ENCODE peak calls at places on chromosomes 12 and 14, in six cellular contexts. M is IMR-90, I is neuronal stem cell, A is mesenchymal stem cell, Q is mesendoderm, Y is H9. G is an unnamed sample.

GRCh38 chr12:109890620-109891019 is 9.5 kb upstream of the TCHP start:
- DNase-seq in M (no peak), I (no peak), A (no peak), Q (no peak), Y (no peak), G (no peak)

GRCh38 chr12:103326190-103326589 is 169.6 kb downstream of the C12orf42 start:
- DNase-seq in M (no peak), I (peak), A (no peak), Q (peak), Y (peak), G (no peak)

GRCh38 chr14:95943699-95944098 is 67.1 kb downstream of the TUNAR start:
- DNase-seq in M (no peak), I (peak), A (no peak), Q (peak), Y (no peak), G (no peak)

GRCh38 chr12:14340371-14340770 is 25.1 kb upstream of the ATF7IP start:
- DNase-seq in M (no peak), I (no peak), A (no peak), Q (no peak), Y (no peak), G (no peak)

GRCh38 chr12:16385779-16386646 is 38.6 kb downstream of the MGST1 start:
- DNase-seq in M (peak), I (peak), A (peak), Q (peak), Y (peak), G (no peak)

GRCh38 chr12:73964641-73965040 is 573.0 kb upstream of the ATXN7L3B start:
- DNase-seq in M (no peak), I (no peak), A (no peak), Q (no peak), Y (no peak), G (no peak)

GRCh38 chr12:103742349-103742784 is 98.7 kb downstream of the NT5DC3 start:
- DNase-seq in M (no peak), I (no peak), A (no peak), Q (no peak), Y (no peak), G (no peak)

GRCh38 chr12:103495783-103496456 is at the start of gene C12orf42:
- DNase-seq in M (no peak), I (peak), A (peak), Q (peak), Y (peak), G (peak)

GRCh38 chr12:127083028-127083949 is 1183.7 kb upstream of the TMEM132C start:
- DNase-seq in M (peak), I (no peak), A (peak), Q (peak), Y (no peak), G (no peak)

GRCh38 chr14:32230695-32231280 is 27.7 kb upstream of the RNU6-8 start:
- DNase-seq in M (peak), I (no peak), A (peak), Q (no peak), Y (no peak), G (no peak)

GRCh38 chr12:95505039-95505438 is 31.1 kb downstream of the METAP2 start:
- DNase-seq in M (no peak), I (no peak), A (no peak), Q (peak), Y (no peak), G (no peak)
- H2BK15ac ChIP-seq in M (no peak), I (no peak), A (no peak), Q (no peak), Y (no peak), G (no peak)

GRCh38 chr12:122399592-122400373 is 22.7 kb downstream of the CLIP1 start:
- DNase-seq in M (peak), I (peak), A (peak), Q (peak), Y (peak), G (peak)
- H3K9ac ChIP-seq in M (peak), I (no peak), A (peak), Q (peak), Y (no peak), G (no peak)

GRCh38 chr14:102819790-102820330 is 42.6 kb downstream of the TRAF3 start:
- DNase-seq in M (peak), I (no peak), A (no peak), Q (no peak), Y (no peak), G (no peak)

GRCh38 chr14:102819176-102819628 is 42.0 kb downstream of the TRAF3 start:
- DNase-seq in M (no peak), I (no peak), A (no peak), Q (no peak), Y (no peak), G (no peak)

GRCh38 chr14:102817942-102818940 is 41.0 kb downstream of the TRAF3 start:
- DNase-seq in M (peak), I (no peak), A (no peak), Q (no peak), Y (no peak), G (no peak)

GRCh38 chr14:102813691-102814090 is 36.4 kb downstream of the TRAF3 start:
- DNase-seq in M (no peak), I (no peak), A (no peak), Q (no peak), Y (no peak), G (no peak)

GRCh38 chr14:102817318-102817717 is 40.1 kb downstream of the TRAF3 start:
- DNase-seq in M (no peak), I (no peak), A (no peak), Q (no peak), Y (no peak), G (no peak)
- H2BK15ac ChIP-seq in M (no peak), I (no peak), A (no peak), Q (no peak), Y (no peak), G (no peak)

GRCh38 chr12:122327494-122328385 is 61.4 kb upstream of the VPS33A start:
- DNase-seq in M (no peak), I (no peak), A (no peak), Q (no peak), Y (no peak), G (no peak)
- H3K9ac ChIP-seq in M (no peak), I (no peak), A (no peak), Q (no peak), Y (no peak), G (no peak)

GRCh38 chr12:56315626-56316473 is at the start of gene CNPY2:
- DNase-seq in M (peak), I (peak), A (peak), Q (peak), Y (peak), G (peak)

GRCh38 chr12:56315256-56315625 is 547 bp downstream of the CNPY2 start:
- DNase-seq in M (no peak), I (no peak), A (no peak), Q (peak), Y (no peak), G (no peak)

GRCh38 chr12:56308714-56309113 is 7.1 kb downstream of the CNPY2 start:
- DNase-seq in M (no peak), I (no peak), A (no peak), Q (no peak), Y (no peak), G (no peak)

GRCh38 chr12:56307221-56307965 is 7.3 kb upstream of the CS start:
- DNase-seq in M (no peak), I (no peak), A (no peak), Q (no peak), Y (no peak), G (no peak)

DNA sequence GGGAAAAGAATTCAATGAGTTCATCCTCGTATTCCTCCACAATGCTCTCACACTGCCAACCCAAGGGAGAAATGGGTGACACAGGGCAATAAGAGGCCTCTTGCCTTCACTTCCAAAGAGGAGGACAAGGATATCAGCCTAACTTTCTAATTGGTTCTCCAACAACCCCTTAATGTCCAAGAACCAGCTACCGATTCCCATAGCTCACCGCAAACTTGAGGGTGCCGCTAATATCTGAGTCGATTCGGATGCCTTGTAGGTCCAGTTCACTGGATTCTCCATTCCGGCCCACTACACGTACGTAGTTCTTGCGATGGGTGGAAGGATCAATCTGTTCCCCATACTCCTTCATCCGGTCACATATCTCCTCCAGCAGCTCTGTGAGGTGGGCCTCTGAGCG is 4.8 kb downstream of the CNPY2 start:
- DNase-seq in M (no peak), I (no peak), A (no peak), Q (no peak), Y (no peak), G (no peak)
- H2BK15ac ChIP-seq in M (no peak), I (no peak), A (no peak), Q (no peak), Y (no peak), G (no peak)

G was measured in H1.